ENCODE peak calls at places on chromosomes 12 and 14, in five cellular contexts. R, O, H, C and G are unnamed samples.

GRCh38 chr14:68688872-68689371 is 103.9 kb downstream of the ZFP36L1 start:
- DNase-seq in O (no peak), C (no peak), R (peak; percentile 70), H (no peak), G (peak; percentile 71)

GRCh38 chr12:48998497-48999353 is 450 bp downstream of the DDN start:
- DNase-seq in O (no peak), R (no peak), C (no peak), H (no peak), G (peak; percentile 33)

GRCh38 chr14:25833341-25834121 is 764.3 kb downstream of the NOVA1 start:
- DNase-seq in O (peak; percentile 73), R (peak; percentile 29), H (no peak), C (peak; percentile 1), G (peak; percentile 76)

GRCh38 chr12:4137441-4137840 is 136.1 kb upstream of the CCND2 start:
- DNase-seq in H (no peak), C (no peak), R (no peak), O (no peak), G (no peak)

GRCh38 chr12:21942377-21942703 is 1.1 kb upstream of the ABCC9 start:
- DNase-seq in R (no peak), O (no peak), H (no peak), C (no peak), G (no peak)

GRCh38 chr12:111638576-111638975 is 39.5 kb upstream of the ATXN2 start:
- DNase-seq in H (no peak), O (no peak), C (no peak), R (peak; percentile 42), G (peak; percentile 85)

GRCh38 chr12:1518763-1519516 is 75.4 kb downstream of the FBXL14 start:
- DNase-seq in R (peak; percentile 91), O (peak; percentile 27), H (no peak), C (no peak), G (peak; percentile 89)

GRCh38 chr14:74324945-74325361 is 22.2 kb upstream of the ABCD4 start:
- DNase-seq in C (no peak), O (peak; percentile 54), R (peak; percentile 42), H (no peak), G (peak; percentile 57)

GRCh38 chr12:80636832-80637231 is 70.6 kb upstream of the MYF6 start:
- DNase-seq in H (no peak), R (peak; percentile 16), C (no peak), O (no peak), G (no peak)

GRCh38 chr12:130468186-130468585 is 130.5 kb downstream of the PIWIL1 start:
- DNase-seq in R (no peak), O (no peak), H (no peak), C (no peak), G (no peak)

GRCh38 chr14:77459072-77459723 is 1.3 kb downstream of the AHSA1 start:
- DNase-seq in C (peak; percentile 20), R (peak; percentile 81), O (peak; percentile 73), H (peak; percentile 37), G (peak; percentile 84)

GRCh38 chr12:29278673-29279420 is 102.1 kb downstream of the ERGIC2 start:
- DNase-seq in O (no peak), C (no peak), R (no peak), H (no peak), G (no peak)

GRCh38 chr14:65910108-65910507 is 497.6 kb downstream of the FUT8 start:
- DNase-seq in R (peak; percentile 48), C (no peak), H (no peak), O (no peak), G (peak; percentile 73)

GRCh38 chr12:19970116-19970515 is 398.2 kb upstream of the PDE3A start:
- DNase-seq in H (no peak), O (no peak), C (no peak), R (peak; percentile 85), G (peak; percentile 84)

GRCh38 chr14:24367506-24368214 is at the start of gene NFATC4:
- DNase-seq in H (peak; percentile 73), O (peak; percentile 93), R (peak; percentile 94), C (no peak), G (peak; percentile 92)